ENCODE peak calls at places on chromosomes 16 and 17, in eight cellular contexts. K, Y, N, O, V, D, B and H are unnamed samples.

GRCh38 chr17:75181608-75182318 is 996 bp downstream of the SUMO2 start:
- DNase-seq in K (no peak), Y (peak), N (no peak), D (no peak), O (peak), B (peak), V (peak), H (no peak)

GRCh38 chr17:45873728-45874127 is 20.6 kb upstream of the MAPT start:
- DNase-seq in V (peak), Y (no peak), N (no peak), B (no peak), K (no peak), D (no peak), O (no peak), H (no peak)

GRCh38 chr16:20734782-20735181 is 6.8 kb downstream of the THUMPD1 start:
- DNase-seq in V (no peak), K (no peak), N (no peak), B (no peak), Y (no peak), O (no peak), D (no peak), H (no peak)

GRCh38 chr16:70159355-70160348 is 13.9 kb upstream of the CLEC18C start:
- DNase-seq in D (no peak), B (no peak), N (no peak), K (no peak), Y (no peak), O (peak), V (peak), H (no peak)

GRCh38 chr17:79028496-79029326 is 4.7 kb downstream of the C1QTNF1 start:
- DNase-seq in N (peak), Y (no peak), O (no peak), V (peak), B (no peak), D (no peak), K (no peak), H (no peak)

GRCh38 chr17:78137392-78138203 is 7.0 kb downstream of the TMC8 start:
- DNase-seq in K (peak), O (peak), Y (no peak), B (peak), D (no peak), V (peak), N (no peak), H (peak)

GRCh38 chr16:79784007-79784406 is 183.5 kb upstream of the MAF start:
- DNase-seq in Y (no peak), B (no peak), D (no peak), O (no peak), V (no peak), N (no peak), K (no peak), H (no peak)

GRCh38 chr16:20611350-20611902 is 35.3 kb upstream of the ACSM2B start:
- DNase-seq in V (no peak), K (no peak), N (peak), B (no peak), D (no peak), O (no peak), Y (no peak), H (peak)

GRCh38 chr16:74449470-74449869 is 28.2 kb upstream of the CLEC18B start:
- DNase-seq in Y (peak), O (no peak), K (peak), V (no peak), B (peak), N (peak), D (no peak), H (no peak)

GRCh38 chr16:49464877-49465504 is 91.4 kb downstream of the C16orf78 start:
- DNase-seq in B (no peak), K (no peak), D (peak), N (peak), Y (no peak), V (peak), O (peak), H (peak)

GRCh38 chr17:4480929-4481898 is 17.5 kb upstream of the SPNS2 start:
- DNase-seq in N (no peak), Y (no peak), O (no peak), V (no peak), K (no peak), B (peak), D (no peak), H (no peak)

GRCh38 chr17:76683011-76683755 is 27.6 kb downstream of the MXRA7 start:
- DNase-seq in N (no peak), K (no peak), Y (no peak), D (no peak), V (peak), O (peak), B (no peak), H (no peak)

GRCh38 chr16:11374255-11374654 is 29.0 kb downstream of the RMI2 start:
- DNase-seq in D (no peak), O (no peak), N (no peak), Y (no peak), K (no peak), B (no peak), V (no peak), H (no peak)

GRCh38 chr16:72921620-72922019 is 126.3 kb downstream of the ZFHX3 start:
- DNase-seq in K (no peak), O (no peak), V (peak), B (no peak), D (peak), N (peak), Y (no peak), H (no peak)

GRCh38 chr17:17919169-17920107 is 52.8 kb downstream of the TOM1L2 start:
- DNase-seq in N (peak), B (peak), O (peak), D (peak), V (peak), K (peak), Y (peak), H (no peak)

GRCh38 chr17:78127888-78128615 is 503 bp downstream of the TMC6 start:
- DNase-seq in K (no peak), N (peak), B (peak), D (no peak), O (peak), V (peak), Y (no peak), H (peak)

GRCh38 chr17:78725448-78726021 is 56.5 kb downstream of the CYTH1 start:
- DNase-seq in N (no peak), K (no peak), D (no peak), O (no peak), V (no peak), Y (no peak), B (no peak), H (no peak)

GRCh38 chr16:73170587-73170986 is 122.7 kb upstream of the ZFHX3 start:
- DNase-seq in O (no peak), D (no peak), Y (no peak), K (no peak), B (no peak), V (peak), N (no peak), H (no peak)

GRCh38 chr17:66172706-66173223 is 19.2 kb downstream of the CEP112 start:
- DNase-seq in K (no peak), O (no peak), B (no peak), N (no peak), V (no peak), Y (no peak), D (no peak), H (no peak)

GRCh38 chr17:33115351-33115750 is 123.7 kb downstream of the SPACA3 start:
- DNase-seq in Y (no peak), V (no peak), D (no peak), B (no peak), K (no peak), N (no peak), O (no peak), H (no peak)

GRCh38 chr17:50059759-50060273 is 3.9 kb downstream of the ITGA3 start:
- DNase-seq in B (no peak), V (no peak), O (no peak), Y (no peak), N (no peak), K (no peak), D (peak), H (no peak)

GRCh38 chr17:15092762-15093161 is 172.4 kb downstream of the PMP22 start:
- DNase-seq in O (no peak), B (no peak), Y (no peak), D (no peak), K (no peak), V (no peak), N (no peak), H (no peak)

GRCh38 chr17:58382108-58382884 is 30.3 kb upstream of the SUPT4H1 start:
- DNase-seq in K (no peak), O (no peak), D (no peak), N (no peak), V (no peak), B (no peak), Y (no peak), H (no peak)

GRCh38 chr16:79605999-79606398 is 5.5 kb upstream of the MAF start:
- DNase-seq in O (no peak), K (peak), Y (no peak), D (no peak), V (no peak), B (no peak), N (no peak), H (no peak)

GRCh38 chr16:49373504-49373903 is at the start of gene C16orf78:
- DNase-seq in O (no peak), D (no peak), K (no peak), B (no peak), Y (no peak), N (no peak), V (no peak), H (no peak)

GRCh38 chr16:81786321-81786720 is 7.2 kb downstream of the PLCG2 start:
- DNase-seq in B (no peak), D (no peak), Y (no peak), V (no peak), K (no peak), N (no peak), O (no peak), H (no peak)

GRCh38 chr17:78934681-78935418 is 9.7 kb upstream of the TIMP2 start:
- DNase-seq in B (no peak), K (no peak), Y (no peak), N (peak), D (no peak), O (no peak), V (no peak), H (no peak)

GRCh38 chr16:67336646-67337045 is 10.0 kb downstream of the LRRC36 start:
- DNase-seq in N (no peak), Y (no peak), V (no peak), K (no peak), O (no peak), D (no peak), B (no peak), H (no peak)

GRCh38 chr16:12775689-12776236 is 27.9 kb downstream of the CPPED1 start:
- DNase-seq in D (no peak), Y (no peak), K (no peak), O (no peak), V (no peak), N (no peak), B (no peak), H (no peak)

GRCh38 chr16:81703177-81704155 is 75.6 kb upstream of the PLCG2 start:
- DNase-seq in Y (no peak), B (no peak), D (peak), N (no peak), O (no peak), V (no peak), K (peak), H (no peak)

GRCh38 chr17:67258836-67259468 is 14.0 kb upstream of the HELZ start:
- DNase-seq in B (peak), K (no peak), Y (no peak), D (no peak), V (no peak), N (no peak), O (no peak), H (peak)

GRCh38 chr16:13507530-13507929 is 412.4 kb upstream of the ERCC4 start:
- DNase-seq in V (no peak), N (no peak), K (no peak), O (no peak), Y (no peak), B (no peak), D (no peak), H (no peak)

GRCh38 chr17:17681187-17681743 is at the start of gene RAI1:
- DNase-seq in B (peak), V (peak), O (peak), N (peak), K (peak), D (peak), Y (peak), H (peak)

GRCh38 chr17:56777859-56778258 is 55.9 kb downstream of the C17orf67 start:
- DNase-seq in K (no peak), D (no peak), B (no peak), O (no peak), Y (no peak), N (no peak), V (no peak), H (no peak)

GRCh38 chr16:11792404-11793260 is 4.4 kb downstream of the ZC3H7A start:
- DNase-seq in D (no peak), B (peak), V (no peak), N (no peak), Y (no peak), O (no peak), K (no peak), H (peak)

GRCh38 chr16:58269526-58269925 is 25.3 kb downstream of the PRSS54 start:
- DNase-seq in O (no peak), B (no peak), D (no peak), K (no peak), N (no peak), V (no peak), Y (no peak), H (no peak)

GRCh38 chr16:83954577-83955016 is 1.6 kb downstream of the OSGIN1 start:
- DNase-seq in V (no peak), D (no peak), Y (peak), N (peak), B (peak), O (no peak), K (peak), H (peak)

GRCh38 chr16:57469917-57470470 is 7.5 kb downstream of the POLR2C start:
- DNase-seq in V (peak), B (no peak), Y (no peak), N (no peak), O (no peak), K (peak), D (no peak), H (no peak)

GRCh38 chr17:8683355-8683754 is 52.8 kb upstream of the MYH10 start:
- DNase-seq in Y (no peak), O (no peak), K (no peak), B (no peak), V (no peak), N (no peak), D (no peak), H (no peak)

GRCh38 chr17:63399316-63399715 is 46.8 kb downstream of the CYB561 start:
- DNase-seq in B (no peak), V (peak), D (no peak), O (no peak), Y (no peak), N (no peak), K (no peak), H (no peak)
- TF ChIP-seq EP300 in B (no peak), V (no peak), D (no peak), O (no peak), Y (no peak), N (no peak), K (no peak), H (no peak)

GRCh38 chr16:18836702-18837101 is 35.4 kb upstream of the ARL6IP1 start:
- DNase-seq in V (no peak), O (no peak), D (no peak), Y (no peak), B (no peak), N (no peak), K (no peak), H (no peak)
- H3K4me3 ChIP-seq in V (no peak), O (no peak), D (no peak), Y (no peak), B (no peak), N (no peak), K (no peak), H (no peak)

GRCh38 chr16:3501783-3502400 is 1.1 kb downstream of the CLUAP1 start:
- DNase-seq in D (no peak), O (no peak), K (no peak), Y (no peak), B (no peak), N (peak), V (no peak), H (no peak)
- TF ChIP-seq EP300 in D (no peak), O (no peak), K (no peak), Y (no peak), B (no peak), N (no peak), V (no peak), H (no peak)

DNA sequence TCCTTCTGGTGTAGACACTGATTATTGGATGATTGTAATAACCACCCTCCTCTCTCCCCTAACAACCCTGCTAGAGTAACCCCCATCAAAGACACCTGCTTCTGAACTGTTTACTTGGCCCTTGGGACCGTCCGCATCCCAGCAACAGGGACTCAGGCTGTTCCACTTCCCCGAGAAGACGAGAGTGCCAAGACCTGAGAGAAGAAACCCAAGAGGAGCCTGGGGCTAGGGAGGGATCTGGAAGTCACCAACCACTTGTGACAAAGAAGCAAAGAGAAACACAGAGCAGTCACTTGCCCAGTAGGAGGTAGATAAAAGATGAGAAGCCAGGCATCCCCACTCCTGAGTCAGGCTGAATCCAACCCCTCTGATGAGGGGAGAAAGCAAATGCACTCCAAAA is 84.3 kb downstream of the CDH11 start:
- DNase-seq in Y (no peak), V (no peak), B (no peak), D (no peak), K (no peak), O (no peak), N (no peak), H (no peak)
- H3K4me3 ChIP-seq in Y (no peak), V (no peak), B (no peak), D (no peak), K (no peak), O (no peak), N (no peak), H (no peak)

GRCh38 chr17:29746669-29747068 is 124.0 kb upstream of the CORO6 start:
- DNase-seq in D (no peak), B (no peak), K (no peak), O (no peak), N (no peak), Y (no peak), V (no peak), H (no peak)
- TF ChIP-seq EP300 in D (no peak), B (no peak), K (no peak), O (no peak), N (no peak), Y (no peak), V (no peak), H (no peak)

DNA sequence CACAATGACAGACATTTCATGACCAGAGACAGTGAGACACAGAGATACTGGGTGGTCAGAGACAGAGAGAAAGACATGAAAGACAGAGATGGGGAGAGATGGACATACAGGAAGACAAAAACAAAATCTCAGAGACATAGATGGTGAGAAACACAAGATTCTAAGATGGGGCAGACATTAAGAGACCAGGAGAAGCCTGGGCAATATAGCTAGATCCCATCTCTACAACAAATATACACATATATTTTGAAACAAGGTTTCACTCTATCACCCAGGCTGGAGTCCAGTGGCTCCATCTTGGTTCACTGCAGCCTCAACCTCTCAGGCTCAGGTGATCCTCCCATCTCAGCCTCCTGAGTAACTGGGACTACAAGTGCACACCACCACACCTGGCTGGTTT is 2.3 kb downstream of the SEPTIN1 start:
- DNase-seq in D (no peak), O (no peak), Y (no peak), N (no peak), B (no peak), K (no peak), V (no peak), H (no peak)
- H3K4me3 ChIP-seq in D (no peak), O (no peak), Y (no peak), N (no peak), B (no peak), K (no peak), V (no peak), H (no peak)

DNA sequence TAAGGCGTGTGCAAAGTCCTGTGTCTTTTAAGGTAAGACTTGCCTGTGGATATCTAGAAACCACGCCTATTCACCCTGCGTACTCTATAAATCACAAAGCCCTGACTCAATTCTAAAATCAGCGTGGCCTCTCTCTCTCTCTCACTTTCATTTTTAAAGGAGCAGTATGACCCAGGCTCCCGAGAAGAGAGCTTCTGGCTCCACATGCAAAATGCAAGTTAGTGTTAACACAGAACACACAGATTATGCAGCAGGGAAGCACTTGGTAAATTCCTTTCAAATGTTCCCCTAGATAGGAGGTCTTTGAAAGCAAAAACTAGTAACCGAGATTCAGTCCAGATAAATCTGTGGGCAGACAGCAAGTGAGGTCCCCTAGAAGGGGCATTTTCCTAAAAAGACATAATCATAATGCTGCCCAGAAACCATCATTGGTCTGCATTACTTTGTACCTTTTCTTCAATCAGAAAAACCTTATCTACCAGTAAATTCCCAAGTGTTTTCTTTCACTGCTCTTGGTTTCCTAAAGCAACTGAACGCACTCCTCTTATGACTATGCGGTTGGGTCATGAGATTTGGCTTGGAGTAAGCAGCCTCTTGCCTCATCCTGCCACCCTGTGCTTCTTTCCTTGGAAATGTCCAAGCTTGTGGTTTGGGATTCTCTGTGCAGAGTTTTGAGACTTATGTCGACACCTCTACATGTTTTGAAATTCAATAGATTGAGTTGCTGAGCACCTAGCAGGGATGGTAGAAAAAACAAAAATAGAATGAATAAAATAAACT is 31.7 kb upstream of the KCNJ2 start:
- DNase-seq in D (peak), V (no peak), O (no peak), B (peak), N (peak), Y (peak), K (peak), H (peak)
- TF ChIP-seq EP300 in D (peak), V (no peak), O (no peak), B (no peak), N (no peak), Y (peak), K (peak), H (no peak)

GRCh38 chr16:82899731-82900454 is 273.1 kb downstream of the CDH13 start:
- DNase-seq in D (no peak), K (no peak), O (no peak), B (no peak), Y (no peak), N (no peak), V (no peak), H (no peak)
- H3K4me3 ChIP-seq in D (no peak), K (no peak), O (no peak), B (no peak), Y (no peak), N (no peak), V (no peak), H (no peak)

GRCh38 chr16:77191259-77191969 is 424 bp downstream of the MON1B start:
- DNase-seq in O (peak), Y (no peak), D (peak), K (peak), B (peak), V (peak), N (peak), H (peak)
- TF ChIP-seq EP300 in O (no peak), Y (no peak), D (no peak), K (no peak), B (no peak), V (no peak), N (no peak), H (no peak)

DNA sequence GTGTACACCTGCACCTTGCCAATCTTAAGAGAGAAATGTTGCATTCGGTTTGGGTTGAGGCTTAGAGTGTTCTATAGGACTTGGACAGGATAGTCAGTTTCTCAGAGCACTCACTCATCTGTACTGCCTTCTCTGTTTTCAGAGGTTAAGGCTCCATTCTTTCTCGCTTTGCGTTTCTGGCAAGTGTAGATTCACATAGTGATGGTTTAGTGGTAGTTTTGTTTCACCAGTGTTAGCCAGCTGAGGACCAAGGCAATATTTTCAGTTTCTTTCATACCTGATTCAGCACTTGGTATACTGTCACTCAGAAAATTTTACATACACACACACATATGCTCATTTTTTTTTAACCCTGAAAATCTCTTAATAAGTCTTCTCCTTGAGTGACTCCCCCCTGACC is 1.3 kb downstream of the ATXN1L start:
- DNase-seq in K (no peak), O (no peak), B (no peak), Y (no peak), V (no peak), N (no peak), D (no peak), H (no peak)
- H3K4me3 ChIP-seq in K (peak), O (peak), B (peak), Y (peak), V (peak), N (peak), D (no peak), H (no peak)